ENCODE peak calls at places on chromosomes 16 and 17, in seven cellular contexts. G is neuronal stem cell, A is AG04450, U is A673, Z is small intestine, B is AG10803, C is heart right ventricle. J is an unnamed sample.

GRCh38 chr17:8123695-8124349 is at the start of gene HES7:
- DNase-seq in Z (no peak), C (peak; percentile 41), B (no peak), G (peak; percentile 51), U (peak; percentile 57), A (no peak), J (no peak)

GRCh38 chr16:85916141-85916890 is 17.4 kb downstream of the IRF8 start:
- DNase-seq in B (no peak), G (no peak), Z (peak; percentile 100), A (no peak), C (peak; percentile 66), U (peak; percentile 15), J (no peak)

GRCh38 chr17:76568771-76569170 is 16.9 kb downstream of the ST6GALNAC2 start:
- DNase-seq in B (no peak), U (no peak), G (no peak), Z (no peak), C (no peak), A (no peak), J (no peak)

GRCh38 chr17:64216030-64216384 is 47.1 kb downstream of the TEX2 start:
- DNase-seq in B (peak; percentile 51), C (no peak), G (no peak), U (no peak), Z (peak; percentile 18), A (no peak), J (no peak)

GRCh38 chr17:32936894-32937500 is 9.0 kb downstream of the TMEM98 start:
- DNase-seq in G (peak; percentile 81), B (peak; percentile 72), A (peak; percentile 42), U (peak; percentile 67), Z (peak; percentile 61), C (peak; percentile 41), J (peak; percentile 27)

GRCh38 chr17:73840829-73841228 is 196.6 kb upstream of the SDK2 start:
- DNase-seq in Z (no peak), B (no peak), C (no peak), A (no peak), G (no peak), U (no peak), J (no peak)

GRCh38 chr16:51762081-51762995 is 611.3 kb upstream of the SALL1 start:
- DNase-seq in B (peak; percentile 73), U (peak; percentile 92), G (peak; percentile 83), Z (peak; percentile 52), A (peak; percentile 53), C (peak; percentile 55), J (peak; percentile 40)

GRCh38 chr17:49925916-49926315 is 43.1 kb upstream of the DLX4 start:
- DNase-seq in B (peak; percentile 9), U (no peak), Z (no peak), G (no peak), A (no peak), C (peak; percentile 33), J (no peak)

GRCh38 chr16:28172331-28172730 is 39.4 kb downstream of the XPO6 start:
- DNase-seq in Z (no peak), B (no peak), C (no peak), G (no peak), U (no peak), A (no peak), J (no peak)

GRCh38 chr16:14321542-14321941 is 250.4 kb downstream of the MRTFB start:
- DNase-seq in U (no peak), C (peak; percentile 82), B (no peak), G (no peak), A (no peak), Z (no peak), J (no peak)

GRCh38 chr16:75099738-75100615 is 16.6 kb downstream of the LDHD start:
- DNase-seq in Z (peak; percentile 36), C (peak; percentile 62), B (no peak), G (no peak), A (no peak), U (peak; percentile 88), J (no peak)

GRCh38 chr16:54673353-54673752 is 257.3 kb upstream of the IRX5 start:
- DNase-seq in U (no peak), G (no peak), A (no peak), B (no peak), Z (no peak), C (no peak), J (no peak)

GRCh38 chr17:7014995-7015586 is 2.7 kb downstream of the RNASEK start:
- DNase-seq in C (no peak), Z (no peak), B (peak; percentile 59), G (no peak), A (no peak), U (peak; percentile 47), J (no peak)

GRCh38 chr16:75620326-75621169 is 2.5 kb downstream of the ADAT1 start:
- DNase-seq in C (no peak), B (no peak), Z (no peak), A (no peak), U (no peak), G (no peak), J (no peak)

GRCh38 chr16:14071576-14072271 is 605 bp downstream of the MRTFB start:
- DNase-seq in G (peak; percentile 9), A (no peak), C (no peak), B (no peak), Z (no peak), U (peak; percentile 27), J (no peak)

GRCh38 chr17:49108318-49108717 is 24.3 kb upstream of the B4GALNT2 start:
- DNase-seq in Z (no peak), B (peak; percentile 66), G (no peak), U (peak; percentile 37), C (no peak), A (peak; percentile 42), J (no peak)

GRCh38 chr17:28189667-28190066 is 129.3 kb upstream of the TMEM97 start:
- DNase-seq in B (no peak), Z (no peak), A (no peak), U (no peak), C (no peak), G (no peak), J (no peak)

GRCh38 chr17:4074831-4075495 is 67.9 kb downstream of the ZZEF1 start:
- DNase-seq in B (peak; percentile 36), C (no peak), Z (peak; percentile 55), U (peak; percentile 53), A (peak; percentile 7), G (peak; percentile 29), J (no peak)

GRCh38 chr17:9080983-9081382 is 59.7 kb downstream of the NTN1 start:
- DNase-seq in G (no peak), Z (no peak), A (no peak), C (no peak), U (no peak), B (no peak), J (no peak)

GRCh38 chr16:20928774-20929411 is 28.3 kb downstream of the LYRM1 start:
- DNase-seq in B (peak; percentile 93), G (no peak), A (no peak), U (no peak), C (no peak), Z (no peak), J (peak; percentile 17)

GRCh38 chr16:62751218-62751617 is 715.0 kb upstream of the CDH8 start:
- DNase-seq in B (no peak), C (no peak), Z (no peak), U (no peak), G (no peak), A (no peak), J (no peak)

DNA sequence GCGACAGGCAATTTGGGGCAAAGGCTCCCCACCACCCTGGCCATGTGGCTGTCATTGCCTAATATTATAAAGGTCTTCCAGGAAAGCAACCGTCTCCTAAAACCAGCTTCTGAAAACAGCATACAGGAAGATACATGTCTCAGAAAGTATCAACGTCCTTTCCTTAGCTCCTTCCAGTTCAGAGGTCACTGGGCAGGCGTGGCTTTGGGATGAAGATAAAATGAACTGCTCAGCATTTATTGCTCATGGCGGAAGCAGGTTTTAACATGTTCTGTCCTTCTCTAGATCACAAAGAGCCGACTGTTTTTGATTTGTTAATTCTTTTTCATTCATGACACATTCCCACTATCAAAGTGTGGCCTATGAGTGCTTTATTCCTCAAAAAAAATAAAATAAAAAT is 8.0 kb downstream of the CFAP20 start:
- DNase-seq in Z (peak; percentile 91), C (no peak), G (no peak), U (no peak), A (no peak), B (no peak), J (no peak)
- H3K4me3 ChIP-seq in Z (no peak overlapping the region), C (no peak overlapping the region), G (no peak overlapping the region), U (peak overlapping the region; percentile 8), A (no peak overlapping the region), B (no peak overlapping the region), J (no peak overlapping the region)

GRCh38 chr17:83081561-83082201 is 2.3 kb downstream of the METRNL start:
- DNase-seq in G (no peak), A (no peak), Z (peak; percentile 97), U (no peak), C (no peak), B (peak; percentile 82), J (peak; percentile 55)
- H3K4me3 ChIP-seq in G (peak overlapping the region; percentile 87), A (peak overlapping the region; percentile 62), Z (peak overlapping the region; percentile 96), U (peak overlapping the region; percentile 57), C (peak overlapping the region; percentile 96), B (peak overlapping the region; percentile 80), J (peak overlapping the region; percentile 77)

GRCh38 chr16:47780213-47780612 is 319.1 kb downstream of the PHKB start:
- DNase-seq in Z (no peak), U (peak; percentile 28), G (no peak), B (no peak), C (no peak), A (no peak), J (no peak)
- H3K4me3 ChIP-seq in Z (no peak overlapping the region), U (peak overlapping the region; percentile 29), G (no peak overlapping the region), B (no peak overlapping the region), C (no peak overlapping the region), A (no peak overlapping the region), J (no peak overlapping the region)

GRCh38 chr17:75125984-75126383 is 5.6 kb downstream of the NT5C start:
- DNase-seq in U (no peak), Z (no peak), C (no peak), A (no peak), B (no peak), G (no peak), J (no peak)

GRCh38 chr17:75126954-75127353 is 4.6 kb downstream of the NT5C start:
- DNase-seq in C (no peak), Z (no peak), U (no peak), A (no peak), B (no peak), G (no peak), J (no peak)

GRCh38 chr17:75124819-75125162 is 6.8 kb downstream of the NT5C start:
- DNase-seq in A (no peak), B (no peak), C (no peak), Z (no peak), U (no peak), G (no peak), J (no peak)

GRCh38 chr17:75128694-75129505 is 2.6 kb downstream of the NT5C start:
- DNase-seq in G (no peak), A (no peak), Z (no peak), C (no peak), U (no peak), B (no peak), J (no peak)

DNA sequence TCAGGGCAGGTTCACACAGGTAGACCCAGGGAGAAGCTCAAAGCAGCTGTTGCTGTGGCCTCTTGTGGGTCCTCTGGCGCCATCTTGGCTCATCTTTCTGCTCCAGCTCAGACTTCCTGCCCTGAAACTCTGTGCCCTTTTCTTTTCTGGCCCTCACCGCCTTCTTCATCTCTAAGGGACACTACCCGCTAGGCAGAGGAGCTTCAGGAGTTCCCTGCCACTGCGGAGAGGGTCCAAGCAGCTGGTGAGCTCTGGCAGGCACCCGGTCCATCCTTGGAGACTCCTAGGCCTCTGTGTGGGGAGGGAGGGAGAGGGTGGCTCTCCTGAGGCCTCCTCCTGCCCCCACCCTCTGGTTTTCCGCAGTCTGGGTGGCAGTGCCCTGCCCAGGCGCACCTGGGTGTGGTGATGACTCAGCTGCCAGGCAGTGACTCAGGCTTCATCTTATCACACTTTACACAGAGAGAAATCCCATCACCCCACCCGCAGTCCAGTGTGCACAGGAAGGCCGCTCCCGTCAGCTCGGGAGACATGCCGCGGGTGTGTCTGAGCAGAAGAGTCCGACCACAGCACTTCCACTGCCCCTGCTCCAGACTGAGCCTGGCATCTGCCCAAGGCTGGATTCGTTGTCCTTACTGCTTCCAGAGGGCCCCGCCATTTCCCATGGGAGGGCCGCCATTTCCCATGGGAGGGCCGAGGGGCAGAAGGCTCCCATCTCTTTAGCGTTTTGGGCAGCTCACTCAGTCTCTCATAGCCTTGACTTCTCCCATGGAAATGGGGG is 7.3 kb downstream of the NT5C start:
- DNase-seq in G (no peak), Z (peak; percentile 99), C (peak; percentile 40), U (no peak), A (no peak), B (no peak), J (no peak)
- H3K4me3 ChIP-seq in G (no peak overlapping the region), Z (no peak overlapping the region), C (no peak overlapping the region), U (no peak overlapping the region), A (no peak overlapping the region), B (no peak overlapping the region), J (no peak overlapping the region)

J was measured in AG09309.